ENCODE peak calls at places on chromosomes 13 and 19, in six cellular contexts. C is uterus, H is cardiac muscle cell, L is neural progenitor cell, Q is Peyer's patch, U is AG04449. I is an unnamed sample.

GRCh38 chr19:19539738-19540703 is 2.0 kb downstream of the CILP2 start:
- DNase-seq in C (peak), H (no peak), L (peak), Q (peak), U (no peak), I (peak)

GRCh38 chr13:24217601-24218281 is 57.2 kb downstream of the SPATA13 start:
- DNase-seq in C (no peak), H (no peak), L (no peak), Q (no peak), U (no peak), I (no peak)

GRCh38 chr13:45055902-45056648 is 64.2 kb upstream of the GTF2F2 start:
- DNase-seq in C (peak), H (no peak), L (peak), Q (no peak), U (no peak), I (peak)

GRCh38 chr13:32165791-32166190 is 134.2 kb downstream of the FRY start:
- DNase-seq in C (no peak), H (no peak), L (no peak), Q (no peak), U (no peak), I (no peak)

GRCh38 chr19:48239582-48240141 is 16.1 kb downstream of the CARD8 start:
- DNase-seq in C (no peak), H (no peak), L (no peak), Q (no peak), U (no peak), I (peak)

GRCh38 chr19:17510220-17510993 is 1.0 kb upstream of the PGLS start:
- DNase-seq in C (no peak), H (no peak), L (no peak), Q (no peak), U (no peak), I (peak)

GRCh38 chr13:93116809-93117208 is 109.8 kb upstream of the GPC6 start:
- DNase-seq in C (no peak), H (no peak), L (no peak), Q (no peak), U (no peak), I (peak)

GRCh38 chr13:94595006-94595942 is 678 bp downstream of the TGDS start:
- DNase-seq in C (no peak), H (peak), L (peak), Q (peak), U (no peak), I (peak)

GRCh38 chr19:2215281-2215751 is 20.8 kb downstream of the PLEKHJ1 start:
- DNase-seq in C (no peak), H (no peak), L (peak), Q (no peak), U (no peak), I (no peak)

GRCh38 chr13:30880151-30880551 is 25.9 kb upstream of the MEDAG start:
- DNase-seq in C (no peak), H (no peak), L (no peak), Q (no peak), U (no peak), I (peak)

GRCh38 chr13:26445092-26445491 is 112.4 kb upstream of the WASF3 start:
- DNase-seq in C (no peak), H (no peak), L (no peak), Q (no peak), U (no peak), I (no peak)

GRCh38 chr13:94157705-94158218 is 321.7 kb downstream of the DCT start:
- DNase-seq in C (no peak), H (no peak), L (no peak), Q (no peak), U (no peak), I (no peak)

GRCh38 chr19:12611361-12611699 is 610 bp downstream of the ZNF791 start:
- DNase-seq in C (peak), H (peak), L (peak), Q (peak), U (no peak), I (peak)

GRCh38 chr13:50126378-50127016 is 111.3 kb downstream of the KCNRG start:
- DNase-seq in C (no peak), H (peak), L (peak), Q (peak), U (no peak), I (peak)

GRCh38 chr13:41995946-41996345 is 35.0 kb upstream of the VWA8 start:
- DNase-seq in C (no peak), H (no peak), L (no peak), Q (no peak), U (peak), I (peak)

GRCh38 chr19:46928951-46929350 is 68.2 kb downstream of the ARHGAP35 start:
- DNase-seq in C (no peak), H (no peak), L (no peak), Q (no peak), U (no peak), I (no peak)

GRCh38 chr13:98440390-98441055 is 136.4 kb downstream of the STK24 start:
- DNase-seq in C (no peak), H (no peak), L (no peak), Q (no peak), U (no peak), I (no peak)

GRCh38 chr19:31277516-31277915 is 71.7 kb downstream of the TSHZ3 start:
- DNase-seq in C (no peak), H (no peak), L (no peak), Q (no peak), U (no peak), I (no peak)

GRCh38 chr19:34963531-34964406 is at the start of gene ZNF792:
- DNase-seq in C (peak), H (peak), L (peak), Q (peak), U (no peak), I (peak)

GRCh38 chr19:18781885-18782527 is 9.1 kb downstream of the COMP start:
- DNase-seq in C (no peak), H (no peak), L (no peak), Q (no peak), U (no peak), I (no peak)

GRCh38 chr19:13621413-13621812 is 115.1 kb upstream of the CACNA1A start:
- DNase-seq in C (no peak), H (no peak), L (no peak), Q (no peak), U (peak), I (peak)

GRCh38 chr13:100986571-100986970 is 312.0 kb upstream of the TMTC4 start:
- DNase-seq in C (no peak), H (no peak), L (no peak), Q (no peak), U (no peak), I (no peak)

GRCh38 chr13:100983111-100983510 is 308.5 kb upstream of the TMTC4 start:
- DNase-seq in C (no peak), H (no peak), L (no peak), Q (no peak), U (no peak), I (no peak)

GRCh38 chr13:100984349-100984748 is 309.8 kb upstream of the TMTC4 start:
- DNase-seq in C (no peak), H (no peak), L (no peak), Q (no peak), U (no peak), I (no peak)

GRCh38 chr13:100989424-100989823 is 314.8 kb upstream of the TMTC4 start:
- DNase-seq in C (no peak), H (no peak), L (no peak), Q (no peak), U (no peak), I (no peak)

GRCh38 chr13:100987993-100988392 is 313.4 kb upstream of the TMTC4 start:
- DNase-seq in C (no peak), H (peak), L (peak), Q (no peak), U (peak), I (peak)
- TF ChIP-seq CTCF in C (no peak), H (no peak), L (peak), Q (no peak), U (peak), I (peak)

GRCh38 chr13:46831588-46832194 is 34.7 kb upstream of the ESD start:
- DNase-seq in C (peak), H (peak), L (peak), Q (no peak), U (no peak), I (peak)
- H3K4me3 ChIP-seq in C (no peak), H (no peak), L (no peak), Q (no peak), U (no peak), I (no peak)

GRCh38 chr19:5228932-5229777 is 111.5 kb downstream of the PTPRS start:
- DNase-seq in C (no peak), H (no peak), L (no peak), Q (no peak), U (no peak), I (no peak)

GRCh38 chr19:5225486-5226345 is 114.9 kb downstream of the PTPRS start:
- DNase-seq in C (no peak), H (peak), L (peak), Q (no peak), U (no peak), I (no peak)

GRCh38 chr19:5229778-5230165 is 110.8 kb downstream of the PTPRS start:
- DNase-seq in C (no peak), H (no peak), L (no peak), Q (no peak), U (no peak), I (no peak)

GRCh38 chr19:5230730-5231555 is 109.7 kb downstream of the PTPRS start:
- DNase-seq in C (no peak), H (no peak), L (no peak), Q (no peak), U (no peak), I (no peak)

GRCh38 chr19:5228490-5228889 is 112.1 kb downstream of the PTPRS start:
- DNase-seq in C (no peak), H (no peak), L (no peak), Q (no peak), U (no peak), I (no peak)
- TF ChIP-seq CTCF in C (no peak), H (no peak), L (no peak), Q (no peak), U (no peak), I (no peak)

GRCh38 chr19:56670961-56671612 is 470 bp downstream of the ZNF835 start:
- DNase-seq in C (no peak), H (no peak), L (no peak), Q (no peak), U (no peak), I (no peak)
- H3K4me3 ChIP-seq in C (peak), H (peak), L (no peak), Q (peak), U (no peak), I (no peak)

GRCh38 chr13:39601636-39602035 is 1.4 kb downstream of the LHFPL6 start:
- DNase-seq in C (no peak), H (no peak), L (no peak), Q (no peak), U (no peak), I (no peak)

GRCh38 chr13:39599842-39600241 is 3.2 kb downstream of the LHFPL6 start:
- DNase-seq in C (no peak), H (no peak), L (no peak), Q (no peak), U (no peak), I (peak)

GRCh38 chr13:39602614-39603366 is at the start of gene LHFPL6:
- DNase-seq in C (peak), H (peak), L (peak), Q (peak), U (no peak), I (peak)

GRCh38 chr13:39602277-39602613 is 748 bp downstream of the LHFPL6 start:
- DNase-seq in C (no peak), H (no peak), L (no peak), Q (no peak), U (no peak), I (no peak)

DNA sequence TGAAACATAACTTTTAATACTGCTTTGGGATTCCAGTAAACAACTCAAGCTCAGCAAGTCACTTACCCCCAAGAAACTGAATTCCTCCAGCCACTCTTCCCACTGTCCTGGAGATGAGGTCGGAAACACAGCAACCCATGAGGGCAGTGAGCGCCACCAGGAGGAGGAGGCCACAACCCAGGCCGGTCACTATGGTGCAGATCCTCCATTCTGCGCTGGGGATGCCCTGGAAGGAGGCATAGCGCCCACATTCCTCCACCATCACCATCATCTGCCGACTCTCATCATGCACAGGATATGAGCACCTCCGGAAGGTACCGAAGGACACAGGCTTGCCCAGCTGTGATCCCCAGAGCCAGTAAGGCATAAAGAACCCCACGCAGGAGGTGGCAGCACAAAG is 2.2 kb downstream of the LHFPL6 start:
- DNase-seq in C (no peak), H (no peak), L (peak), Q (no peak), U (no peak), I (peak)
- TF ChIP-seq CTCF in C (no peak), H (peak), L (peak), Q (no peak), U (peak), I (peak)